ENCODE peak calls at places on chromosome 18, in four cellular contexts. U, C, D and V are unnamed samples.

GRCh38 chr18:44896817-44897216 is 216.1 kb downstream of the SETBP1 start:
- DNase-seq in U (no peak), C (no peak), D (no peak), V (no peak)

GRCh38 chr18:72468011-72468710 is 76.0 kb downstream of the CBLN2 start:
- DNase-seq in D (no peak), C (no peak), U (no peak), V (no peak)

GRCh38 chr18:57942493-57942892 is 101.5 kb upstream of the NEDD4L start:
- DNase-seq in D (no peak), C (no peak), U (no peak), V (no peak)

GRCh38 chr18:56326386-56327072 is 311.9 kb downstream of the TXNL1 start:
- DNase-seq in U (no peak), D (no peak), C (no peak), V (no peak)

GRCh38 chr18:63472380-63472779 is 4.4 kb upstream of the SERPINB5 start:
- DNase-seq in D (no peak), U (no peak), C (no peak), V (peak)

GRCh38 chr18:49340446-49340845 is 120.0 kb downstream of the DYM start:
- DNase-seq in U (no peak), D (no peak), C (no peak), V (no peak)

GRCh38 chr18:44686156-44686555 is 5.5 kb downstream of the SETBP1 start:
- DNase-seq in C (no peak), D (no peak), U (no peak), V (no peak)

GRCh38 chr18:36849288-36850011 is 20.5 kb downstream of the KIAA1328 start:
- DNase-seq in C (no peak), D (no peak), U (no peak), V (no peak)

GRCh38 chr18:75100832-75101630 is 107.9 kb downstream of the PTGR3 start:
- DNase-seq in U (no peak), D (no peak), C (no peak), V (no peak)

GRCh38 chr18:37665346-37665745 is 99.7 kb upstream of the CELF4 start:
- DNase-seq in D (no peak), C (no peak), U (no peak), V (no peak)

GRCh38 chr18:23227729-23228075 is 92.4 kb downstream of the CABLES1 start:
- DNase-seq in C (no peak), U (no peak), D (no peak), V (peak)

GRCh38 chr18:45802814-45803492 is 22.5 kb upstream of the SIGLEC15 start:
- DNase-seq in C (no peak), D (no peak), U (no peak), V (no peak)

GRCh38 chr18:80167331-80167730 is 58.3 kb downstream of the ADNP2 start:
- DNase-seq in U (no peak), C (no peak), D (no peak), V (no peak)

GRCh38 chr18:39620551-39621168 is 2055.1 kb upstream of the CELF4 start:
- DNase-seq in D (no peak), U (no peak), C (no peak), V (peak)

GRCh38 chr18:9876867-9877654 is 8.7 kb upstream of the TXNDC2 start:
- DNase-seq in U (no peak), C (peak), D (no peak), V (peak)

GRCh38 chr18:67425724-67426123 is 90.8 kb downstream of the DSEL start:
- DNase-seq in D (no peak), C (no peak), U (no peak), V (no peak)

GRCh38 chr18:30248061-30248460 is 794.5 kb downstream of the DSC3 start:
- DNase-seq in U (no peak), D (no peak), C (no peak), V (no peak)
- TF ChIP-seq FOXK2 in U (no peak), D (no peak), C (no peak), V (no peak)

DNA sequence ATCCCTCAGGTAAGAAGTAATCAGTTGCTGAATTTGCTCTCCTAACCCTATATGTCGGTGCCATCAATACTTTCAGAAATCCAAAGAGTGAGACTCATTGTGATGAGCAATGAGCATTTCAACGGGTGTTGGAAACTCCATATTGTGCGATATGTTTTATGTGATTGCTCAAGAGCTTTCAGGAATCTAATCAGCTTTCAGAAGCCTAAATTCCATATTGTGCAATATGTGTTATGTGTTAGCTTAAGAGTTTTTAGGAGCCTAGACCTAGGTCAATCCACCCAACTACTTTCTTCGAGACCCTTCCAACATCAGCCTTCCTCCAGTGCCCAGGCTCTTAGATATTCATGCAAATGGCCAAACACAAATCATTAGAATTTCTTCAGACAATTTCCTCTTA is 277.3 kb downstream of the DSC3 start:
- DNase-seq in D (no peak), C (no peak), U (no peak), V (no peak)
- TF ChIP-seq FOXK2 in D (no peak), C (no peak), U (no peak), V (no peak)

GRCh38 chr18:1488957-1489356 is 584.3 kb downstream of the ADCYAP1 start:
- DNase-seq in U (no peak), C (no peak), D (no peak), V (no peak)
- TF ChIP-seq FOXK2 in U (no peak), C (no peak), D (no peak), V (no peak)

DNA sequence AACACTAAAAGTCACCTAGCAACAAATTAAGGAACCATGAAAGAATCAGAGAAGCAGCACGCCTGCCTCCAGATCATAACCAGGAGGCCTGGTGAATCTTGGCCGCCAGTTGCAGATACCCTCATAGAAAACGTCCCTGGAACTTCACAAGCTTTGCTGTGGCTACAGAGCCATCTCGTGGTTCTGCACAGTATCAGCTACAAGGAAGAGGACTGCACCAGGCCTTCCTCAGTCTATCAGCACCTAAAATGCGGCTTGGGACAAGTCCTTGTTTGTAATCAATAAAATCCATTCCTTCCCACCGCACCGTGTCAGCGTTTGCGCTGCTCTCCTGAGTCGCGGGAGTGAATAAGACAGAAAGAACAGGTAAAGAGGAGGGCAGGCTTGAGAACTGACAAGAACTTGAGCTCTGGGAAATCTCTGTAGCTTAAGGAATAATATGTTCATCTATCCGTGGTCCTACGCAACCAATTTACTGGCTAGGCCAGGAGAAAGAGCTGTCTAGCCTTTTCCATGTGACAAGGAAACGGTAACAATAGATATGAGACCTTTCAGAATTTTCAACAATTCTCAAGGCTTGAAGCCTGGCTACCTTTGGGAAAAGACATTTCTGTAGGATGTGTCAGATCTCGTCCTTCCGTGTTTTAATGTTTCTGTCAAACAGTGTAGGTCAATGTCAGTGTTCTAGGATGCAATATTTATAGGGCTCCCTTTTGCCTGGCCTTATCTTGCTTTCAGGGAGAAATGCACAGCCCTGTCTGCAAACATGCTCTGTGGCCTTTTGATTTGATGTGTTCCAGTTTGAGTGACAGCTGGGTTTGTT is 128.5 kb upstream of the RAB12 start:
- DNase-seq in C (no peak), D (no peak), U (peak), V (peak)
- TF ChIP-seq FOXK2 in C (no peak), D (no peak), U (no peak), V (no peak)

GRCh38 chr18:34493566-34494358 is 216.3 kb upstream of the DTNA start:
- DNase-seq in D (no peak), U (peak), C (no peak), V (peak)
- TF ChIP-seq FOXK2 in D (no peak), U (no peak), C (no peak), V (no peak)

DNA sequence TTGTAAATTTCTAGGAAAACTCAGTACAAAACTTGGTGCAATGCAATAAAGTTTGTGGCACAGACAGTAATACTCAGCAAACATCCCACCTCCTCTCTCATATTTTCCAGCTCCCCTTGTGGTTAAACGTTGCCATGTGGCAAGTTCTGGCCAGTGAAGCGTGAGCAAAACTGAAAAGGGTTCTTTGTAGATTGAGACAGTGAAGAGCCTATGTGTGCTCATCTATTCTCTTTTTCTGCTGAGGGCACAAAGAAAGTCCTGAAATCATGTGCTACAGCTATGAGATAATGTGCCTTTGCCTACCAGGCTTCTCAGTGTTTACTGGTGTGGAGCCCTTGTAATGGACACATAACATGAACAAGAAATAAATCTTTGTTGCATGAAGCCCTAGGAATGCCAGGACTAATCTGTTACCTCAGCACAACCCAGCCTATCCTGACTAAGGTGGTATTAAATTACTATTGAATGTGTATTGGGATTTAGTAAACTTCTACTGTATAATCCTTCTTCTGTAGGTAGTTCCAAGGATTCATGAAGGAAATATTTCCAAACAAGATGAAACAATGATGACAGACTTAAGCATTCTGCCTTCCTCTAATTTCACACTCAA is 13.0 kb upstream of the TYMS start:
- DNase-seq in D (peak), U (no peak), C (no peak), V (peak)
- TF ChIP-seq FOXK2 in D (no peak), U (no peak), C (no peak), V (no peak)

GRCh38 chr18:3584266-3584665 is 134.3 kb downstream of the TGIF1 start:
- DNase-seq in U (no peak), C (no peak), D (no peak), V (no peak)
- TF ChIP-seq FOXK2 in U (no peak), C (no peak), D (no peak), V (no peak)